ENCODE peak calls at places on chromosomes 16 and 17, in six cellular contexts. One of them, this sample, is unnamed.

GRCh38 chr17:2418572-2418971 is 17.7 kb upstream of the MNT start:
- DNase-seq in SK-N-SH: no peak
- DNase-seq in A673: no peak
- DNase-seq in OCI-LY7: no peak
- DNase-seq in brain microvascular endothelial cell: no peak
- DNase-seq in MM.1S: no peak
- DNase-seq in this sample: no peak

GRCh38 chr16:2897110-2897509 is 14.1 kb downstream of the FLYWCH2 start:
- DNase-seq in SK-N-SH: no peak
- DNase-seq in A673: no peak
- DNase-seq in OCI-LY7: peak; percentile 63
- DNase-seq in brain microvascular endothelial cell: peak; percentile 63
- DNase-seq in MM.1S: no peak
- DNase-seq in this sample: no peak

GRCh38 chr16:1991135-1991551 is 1.4 kb downstream of the SYNGR3 start:
- DNase-seq in SK-N-SH: no peak
- DNase-seq in A673: no peak
- DNase-seq in OCI-LY7: peak; percentile 79
- DNase-seq in brain microvascular endothelial cell: no peak
- DNase-seq in MM.1S: no peak
- DNase-seq in this sample: no peak

GRCh38 chr16:72066747-72067146 is 3.7 kb downstream of the HPR start:
- DNase-seq in SK-N-SH: peak; percentile 37
- DNase-seq in A673: peak; percentile 43
- DNase-seq in OCI-LY7: peak; percentile 47
- DNase-seq in brain microvascular endothelial cell: peak; percentile 6
- DNase-seq in MM.1S: peak; percentile 41
- DNase-seq in this sample: no peak

GRCh38 chr16:88536971-88537751 is 33.0 kb upstream of the ZC3H18 start:
- DNase-seq in SK-N-SH: peak; percentile 66
- DNase-seq in A673: no peak
- DNase-seq in OCI-LY7: no peak
- DNase-seq in brain microvascular endothelial cell: no peak
- DNase-seq in MM.1S: no peak
- DNase-seq in this sample: no peak

GRCh38 chr17:48127371-48128051 is 19.9 kb downstream of the SNX11 start:
- DNase-seq in SK-N-SH: no peak
- DNase-seq in A673: no peak
- DNase-seq in OCI-LY7: no peak
- DNase-seq in brain microvascular endothelial cell: no peak
- DNase-seq in MM.1S: no peak
- DNase-seq in this sample: no peak

GRCh38 chr17:65539867-65540266 is 21.6 kb downstream of the AXIN2 start:
- DNase-seq in SK-N-SH: no peak
- DNase-seq in A673: no peak
- DNase-seq in OCI-LY7: no peak
- DNase-seq in brain microvascular endothelial cell: no peak
- DNase-seq in MM.1S: no peak
- DNase-seq in this sample: no peak

GRCh38 chr17:46869296-46869695 is 17.9 kb downstream of the WNT9B start:
- DNase-seq in SK-N-SH: peak; percentile 53
- DNase-seq in A673: no peak
- DNase-seq in OCI-LY7: no peak
- DNase-seq in brain microvascular endothelial cell: no peak
- DNase-seq in MM.1S: no peak
- DNase-seq in this sample: no peak

GRCh38 chr16:19179890-19180490 is 11.9 kb downstream of the SYT17 start:
- DNase-seq in SK-N-SH: peak; percentile 72
- DNase-seq in A673: peak; percentile 84
- DNase-seq in OCI-LY7: peak; percentile 63
- DNase-seq in brain microvascular endothelial cell: peak; percentile 37
- DNase-seq in MM.1S: no peak
- DNase-seq in this sample: no peak

GRCh38 chr16:73002836-73003235 is 45.1 kb downstream of the ZFHX3 start:
- DNase-seq in SK-N-SH: no peak
- DNase-seq in A673: no peak
- DNase-seq in OCI-LY7: no peak
- DNase-seq in brain microvascular endothelial cell: no peak
- DNase-seq in MM.1S: no peak
- DNase-seq in this sample: no peak

GRCh38 chr17:40557531-40558299 is 7.6 kb downstream of the CCR7 start:
- DNase-seq in SK-N-SH: no peak
- DNase-seq in A673: no peak
- DNase-seq in OCI-LY7: no peak
- DNase-seq in brain microvascular endothelial cell: no peak
- DNase-seq in MM.1S: no peak
- DNase-seq in this sample: no peak

GRCh38 chr17:54177606-54178308 is 355.0 kb downstream of the KIF2B start:
- DNase-seq in SK-N-SH: no peak
- DNase-seq in A673: no peak
- DNase-seq in OCI-LY7: no peak
- DNase-seq in brain microvascular endothelial cell: no peak
- DNase-seq in MM.1S: peak; percentile 50
- DNase-seq in this sample: no peak

GRCh38 chr17:48952904-48953303 is 8.3 kb upstream of the SNF8 start:
- DNase-seq in SK-N-SH: no peak
- DNase-seq in A673: no peak
- DNase-seq in OCI-LY7: no peak
- DNase-seq in brain microvascular endothelial cell: peak; percentile 22
- DNase-seq in MM.1S: peak; percentile 21
- DNase-seq in this sample: no peak

GRCh38 chr16:52070341-52071057 is 476.4 kb downstream of the TOX3 start:
- DNase-seq in SK-N-SH: no peak
- DNase-seq in A673: no peak
- DNase-seq in OCI-LY7: no peak
- DNase-seq in brain microvascular endothelial cell: no peak
- DNase-seq in MM.1S: no peak
- DNase-seq in this sample: no peak

GRCh38 chr17:73205326-73205980 is 12.6 kb downstream of the COG1 start:
- DNase-seq in SK-N-SH: no peak
- DNase-seq in A673: no peak
- DNase-seq in OCI-LY7: no peak
- DNase-seq in brain microvascular endothelial cell: no peak
- DNase-seq in MM.1S: no peak
- DNase-seq in this sample: no peak

GRCh38 chr16:77679901-77680300 is 42.4 kb upstream of the NUDT7 start:
- DNase-seq in SK-N-SH: no peak
- DNase-seq in A673: peak; percentile 56
- DNase-seq in OCI-LY7: peak; percentile 67
- DNase-seq in brain microvascular endothelial cell: no peak
- DNase-seq in MM.1S: no peak
- DNase-seq in this sample: no peak

GRCh38 chr17:43070257-43070656 is 45.2 kb downstream of the RND2 start:
- DNase-seq in SK-N-SH: no peak
- DNase-seq in A673: no peak
- DNase-seq in OCI-LY7: no peak
- DNase-seq in brain microvascular endothelial cell: no peak
- DNase-seq in MM.1S: no peak
- DNase-seq in this sample: no peak

GRCh38 chr17:77011173-77012011 is 129.4 kb upstream of the SEC14L1 start:
- DNase-seq in SK-N-SH: peak; percentile 58
- DNase-seq in A673: peak; percentile 73
- DNase-seq in OCI-LY7: peak; percentile 85
- DNase-seq in brain microvascular endothelial cell: peak; percentile 46
- DNase-seq in MM.1S: peak; percentile 61
- DNase-seq in this sample: no peak

GRCh38 chr16:82248677-82249076 is 78.7 kb upstream of the MPHOSPH6 start:
- DNase-seq in SK-N-SH: no peak
- DNase-seq in A673: no peak
- DNase-seq in OCI-LY7: no peak
- DNase-seq in brain microvascular endothelial cell: no peak
- DNase-seq in MM.1S: no peak
- DNase-seq in this sample: no peak

GRCh38 chr17:17139972-17140589 is 66.1 kb downstream of the PLD6 start:
- DNase-seq in SK-N-SH: no peak
- DNase-seq in A673: no peak
- DNase-seq in OCI-LY7: peak; percentile 58
- DNase-seq in brain microvascular endothelial cell: no peak
- DNase-seq in MM.1S: no peak
- DNase-seq in this sample: no peak

GRCh38 chr17:15493031-15493750 is 25.8 kb upstream of the CDRT4 start:
- DNase-seq in SK-N-SH: no peak
- DNase-seq in A673: no peak
- DNase-seq in OCI-LY7: no peak
- DNase-seq in brain microvascular endothelial cell: no peak
- DNase-seq in MM.1S: no peak
- DNase-seq in this sample: no peak

GRCh38 chr16:50235581-50235980 is 30.8 kb upstream of the ADCY7 start:
- DNase-seq in SK-N-SH: no peak
- DNase-seq in A673: peak; percentile 41
- DNase-seq in OCI-LY7: no peak
- DNase-seq in brain microvascular endothelial cell: no peak
- DNase-seq in MM.1S: no peak
- DNase-seq in this sample: no peak

GRCh38 chr17:60169921-60170817 is 20.4 kb downstream of the CA4 start:
- DNase-seq in SK-N-SH: no peak
- DNase-seq in A673: no peak
- DNase-seq in OCI-LY7: peak; percentile 45
- DNase-seq in brain microvascular endothelial cell: no peak
- DNase-seq in MM.1S: no peak
- DNase-seq in this sample: no peak

GRCh38 chr17:65593870-65594584 is 32.6 kb upstream of the AXIN2 start:
- DNase-seq in SK-N-SH: no peak
- DNase-seq in A673: peak; percentile 38
- DNase-seq in OCI-LY7: no peak
- DNase-seq in brain microvascular endothelial cell: peak; percentile 4
- DNase-seq in MM.1S: no peak
- DNase-seq in this sample: no peak

GRCh38 chr16:21626659-21627277 is 25.6 kb downstream of the IGSF6 start:
- DNase-seq in SK-N-SH: peak; percentile 83
- DNase-seq in A673: peak; percentile 91
- DNase-seq in OCI-LY7: peak; percentile 14
- DNase-seq in brain microvascular endothelial cell: peak; percentile 84
- DNase-seq in MM.1S: no peak
- DNase-seq in this sample: no peak

GRCh38 chr16:13997933-13998332 is 73.2 kb upstream of the MRTFB start:
- DNase-seq in SK-N-SH: no peak
- DNase-seq in A673: peak; percentile 11
- DNase-seq in OCI-LY7: peak; percentile 92
- DNase-seq in brain microvascular endothelial cell: no peak
- DNase-seq in MM.1S: peak; percentile 45
- DNase-seq in this sample: no peak

GRCh38 chr16:88512728-88513674 is 57.2 kb upstream of the ZC3H18 start:
- DNase-seq in SK-N-SH: peak; percentile 96
- DNase-seq in A673: no peak
- DNase-seq in OCI-LY7: no peak
- DNase-seq in brain microvascular endothelial cell: no peak
- DNase-seq in MM.1S: no peak
- DNase-seq in this sample: no peak

GRCh38 chr17:36547776-36548175 is 3.1 kb downstream of the GGNBP2 start:
- DNase-seq in SK-N-SH: no peak
- DNase-seq in A673: no peak
- DNase-seq in OCI-LY7: no peak
- DNase-seq in brain microvascular endothelial cell: no peak
- DNase-seq in MM.1S: no peak
- DNase-seq in this sample: no peak

GRCh38 chr17:36089888-36090836 is at the start of gene CCL3:
- DNase-seq in SK-N-SH: no peak
- DNase-seq in A673: no peak
- DNase-seq in OCI-LY7: peak; percentile 51
- DNase-seq in brain microvascular endothelial cell: no peak
- DNase-seq in MM.1S: peak; percentile 94
- DNase-seq in this sample: no peak

GRCh38 chr16:2243781-2244180 is 7.5 kb downstream of the DNASE1L2 start:
- DNase-seq in SK-N-SH: peak; percentile 23
- DNase-seq in A673: no peak
- DNase-seq in OCI-LY7: no peak
- DNase-seq in brain microvascular endothelial cell: no peak
- DNase-seq in MM.1S: no peak
- DNase-seq in this sample: no peak

GRCh38 chr17:41988418-41988817 is 21.8 kb downstream of the CNP start:
- DNase-seq in SK-N-SH: no peak
- DNase-seq in A673: no peak
- DNase-seq in OCI-LY7: no peak
- DNase-seq in brain microvascular endothelial cell: no peak
- DNase-seq in MM.1S: no peak
- DNase-seq in this sample: no peak
- H3K36me3 ChIP-seq in SK-N-SH: peaks cover 79% of the 10 kb centered on the region
- H3K36me3 ChIP-seq in A673: peaks cover 47% of the 10 kb centered on the region
- H3K36me3 ChIP-seq in OCI-LY7: peaks cover 97% of the 10 kb centered on the region
- H3K36me3 ChIP-seq in brain microvascular endothelial cell: peaks cover 71% of the 10 kb centered on the region
- H3K36me3 ChIP-seq in MM.1S: peaks cover 19% of the 10 kb centered on the region
- H3K36me3 ChIP-seq in this sample: no peaks in the 10 kb centered on the region

GRCh38 chr17:30271102-30271501 is 20.6 kb downstream of the BLMH start:
- DNase-seq in SK-N-SH: no peak
- DNase-seq in A673: no peak
- DNase-seq in OCI-LY7: no peak
- DNase-seq in brain microvascular endothelial cell: peak; percentile 79
- DNase-seq in MM.1S: no peak
- DNase-seq in this sample: no peak
- H3K36me3 ChIP-seq in SK-N-SH: peaks cover 60% of the 10 kb centered on the region
- H3K36me3 ChIP-seq in A673: peaks cover 58% of the 10 kb centered on the region
- H3K36me3 ChIP-seq in OCI-LY7: peaks cover 85% of the 10 kb centered on the region
- H3K36me3 ChIP-seq in brain microvascular endothelial cell: peaks cover 22% of the 10 kb centered on the region
- H3K36me3 ChIP-seq in MM.1S: peaks cover 6% of the 10 kb centered on the region
- H3K36me3 ChIP-seq in this sample: peaks cover 63% of the 10 kb centered on the region

DNA sequence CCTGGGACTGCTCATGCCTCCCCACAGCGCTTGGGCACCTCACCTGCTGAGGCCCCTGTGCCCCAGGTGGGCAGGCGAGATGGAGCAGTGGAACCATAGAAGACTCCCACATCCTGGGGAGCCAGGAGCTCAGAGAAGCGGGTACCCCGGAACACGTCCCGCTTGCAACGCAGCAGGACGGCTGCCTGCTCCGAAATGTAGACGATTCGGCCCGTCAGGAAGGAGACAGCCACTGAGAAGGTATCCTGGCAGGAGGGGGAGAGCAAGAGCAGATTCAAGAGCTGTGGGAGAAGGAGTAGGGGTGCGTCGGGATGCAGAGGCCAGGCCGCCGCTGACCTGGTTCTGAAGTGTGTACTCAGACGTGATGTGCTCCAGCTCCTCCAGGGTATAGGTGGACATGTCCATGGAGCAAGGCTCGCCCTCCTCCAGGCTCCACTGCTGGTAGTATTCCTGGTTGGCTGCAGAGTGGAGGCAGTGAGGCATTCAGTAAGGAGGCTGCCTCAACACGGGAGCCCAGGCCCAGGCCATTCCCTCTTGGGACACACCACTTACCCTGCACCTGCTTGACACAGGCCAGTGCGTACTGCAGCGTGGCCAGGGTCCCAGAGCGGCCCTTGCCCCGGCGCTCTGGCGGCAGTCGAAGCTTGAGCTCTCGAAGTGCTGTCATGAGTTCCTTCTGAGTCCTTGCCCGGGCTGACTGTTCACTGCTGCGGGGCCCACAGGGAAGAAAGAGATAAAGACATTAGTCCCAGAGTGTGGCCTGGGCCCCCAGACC is 2.6 kb downstream of the PER1 start:
- DNase-seq in SK-N-SH: no peak
- DNase-seq in A673: no peak
- DNase-seq in OCI-LY7: no peak
- DNase-seq in brain microvascular endothelial cell: no peak
- DNase-seq in MM.1S: no peak
- DNase-seq in this sample: no peak
- H3K36me3 ChIP-seq in SK-N-SH: peaks cover 45% of the 10 kb centered on the region
- H3K36me3 ChIP-seq in A673: peaks cover 54% of the 10 kb centered on the region
- H3K36me3 ChIP-seq in OCI-LY7: peaks cover 55% of the 10 kb centered on the region
- H3K36me3 ChIP-seq in brain microvascular endothelial cell: peaks cover 53% of the 10 kb centered on the region
- H3K36me3 ChIP-seq in MM.1S: no peaks in the 10 kb centered on the region
- H3K36me3 ChIP-seq in this sample: peaks cover 36% of the 10 kb centered on the region

GRCh38 chr17:81583589-81584337 is 31.6 kb upstream of the FAAP100 start:
- DNase-seq in SK-N-SH: no peak
- DNase-seq in A673: no peak
- DNase-seq in OCI-LY7: no peak
- DNase-seq in brain microvascular endothelial cell: no peak
- DNase-seq in MM.1S: no peak
- DNase-seq in this sample: no peak
- H3K36me3 ChIP-seq in SK-N-SH: peaks cover 46% of the 10 kb centered on the region
- H3K36me3 ChIP-seq in A673: peaks cover 70% of the 10 kb centered on the region
- H3K36me3 ChIP-seq in OCI-LY7: peaks cover 87% of the 10 kb centered on the region
- H3K36me3 ChIP-seq in brain microvascular endothelial cell: peaks cover 64% of the 10 kb centered on the region
- H3K36me3 ChIP-seq in MM.1S: peaks cover 3% of the 10 kb centered on the region
- H3K36me3 ChIP-seq in this sample: peaks cover 60% of the 10 kb centered on the region

This sample was measured in vagina.